ENCODE peak calls at places on chromosomes 13 and 19, in four cellular contexts. J is GM12878, B is K562, H is H1. R is an unnamed sample.

GRCh38 chr13:91930687-91931086 is 532.3 kb downstream of the GPC5 start:
- DNase-seq in J (no peak), H (no peak), B (no peak), R (no peak)

GRCh38 chr13:104759069-104759468 is 1692.9 kb upstream of the SLC10A2 start:
- DNase-seq in H (no peak), J (no peak), B (no peak), R (no peak)

GRCh38 chr13:106382569-106382968 is 152.9 kb downstream of the EFNB2 start:
- DNase-seq in J (no peak), H (no peak), B (no peak), R (no peak)

GRCh38 chr13:51619614-51620013 is 35.4 kb downstream of the WDFY2 start:
- DNase-seq in J (no peak), H (no peak), B (no peak), R (no peak)

GRCh38 chr13:20351279-20352022 is 119.3 kb upstream of the GJB6 start:
- DNase-seq in H (no peak), J (no peak), B (no peak), R (no peak)

GRCh38 chr19:19558636-19559035 is 20.6 kb downstream of the CILP2 start:
- DNase-seq in H (no peak), J (no peak), B (no peak), R (no peak)

GRCh38 chr13:27971236-27971645 is 2.1 kb upstream of the CDX2 start:
- DNase-seq in J (no peak), B (no peak), H (no peak), R (peak)

GRCh38 chr13:91399189-91400093 is 1.0 kb downstream of the GPC5 start:
- DNase-seq in J (no peak), B (no peak), H (no peak), R (peak)

GRCh38 chr19:3950871-3951861 is 18.3 kb downstream of the NMRK2 start:
- DNase-seq in B (peak), J (no peak), H (no peak), R (no peak)

GRCh38 chr13:20482275-20482761 is 43.3 kb downstream of the CRYL1 start:
- DNase-seq in J (no peak), B (no peak), H (no peak), R (peak)

GRCh38 chr19:54160182-54160811 is 776 bp upstream of the LENG1 start:
- DNase-seq in B (no peak), H (no peak), J (no peak), R (no peak)

GRCh38 chr13:97192166-97192565 is 30.0 kb upstream of the MBNL2 start:
- DNase-seq in J (no peak), H (no peak), B (no peak), R (no peak)

GRCh38 chr19:32876919-32877285 is 7.3 kb upstream of the SLC7A9 start:
- DNase-seq in B (no peak), H (no peak), J (no peak), R (no peak)

GRCh38 chr13:51328488-51328887 is 11.0 kb upstream of the SERPINE3 start:
- DNase-seq in J (no peak), H (peak), B (no peak), R (no peak)

GRCh38 chr13:99558570-99559180 is 57.4 kb downstream of the TM9SF2 start:
- DNase-seq in B (no peak), J (no peak), H (no peak), R (no peak)

GRCh38 chr13:23741879-23742510 is 147.2 kb downstream of the MIPEP start:
- DNase-seq in B (peak), H (peak), J (no peak), R (peak)

GRCh38 chr19:1445185-1445931 is 4.6 kb upstream of the APC2 start:
- DNase-seq in H (no peak), J (no peak), B (peak), R (peak)

GRCh38 chr19:57689750-57690149 is 8.0 kb downstream of the ZNF551 start:
- DNase-seq in H (no peak), J (no peak), B (no peak), R (no peak)

GRCh38 chr13:76009491-76009890 is 373.4 kb downstream of the LMO7 start:
- DNase-seq in B (no peak), J (no peak), H (no peak), R (no peak)

GRCh38 chr13:89066868-89067466 is 1395.8 kb downstream of the SLITRK5 start:
- DNase-seq in H (no peak), J (no peak), B (no peak), R (peak)

GRCh38 chr13:49210114-49210513 is 10.0 kb upstream of the MLNR start:
- DNase-seq in B (no peak), J (no peak), H (no peak), R (no peak)

DNA sequence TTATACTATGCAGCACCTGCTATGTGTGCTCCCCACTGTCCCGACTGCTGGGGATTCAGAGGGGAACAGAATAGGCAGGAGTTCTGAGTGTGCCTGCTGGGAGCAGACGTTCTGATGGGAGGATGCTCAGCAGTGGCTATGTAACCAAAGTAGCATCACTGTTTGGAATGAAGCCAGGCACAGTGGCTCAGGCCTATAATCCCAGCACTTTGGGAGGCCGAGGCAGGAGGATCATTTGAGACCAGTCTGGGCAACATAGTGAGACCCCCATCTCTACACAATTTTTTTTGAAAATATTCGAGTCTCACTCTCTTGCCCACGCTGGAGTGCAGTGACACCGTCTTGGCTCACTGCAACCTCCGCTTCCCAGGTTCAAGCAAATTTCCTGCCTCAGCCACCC is 6.0 kb downstream of the ATG4D start:
- DNase-seq in H (no peak), B (no peak), J (no peak), R (no peak)
- TF ChIP-seq NRF1 in H (no peak), B (no peak), J (no peak), R (no peak)

DNA sequence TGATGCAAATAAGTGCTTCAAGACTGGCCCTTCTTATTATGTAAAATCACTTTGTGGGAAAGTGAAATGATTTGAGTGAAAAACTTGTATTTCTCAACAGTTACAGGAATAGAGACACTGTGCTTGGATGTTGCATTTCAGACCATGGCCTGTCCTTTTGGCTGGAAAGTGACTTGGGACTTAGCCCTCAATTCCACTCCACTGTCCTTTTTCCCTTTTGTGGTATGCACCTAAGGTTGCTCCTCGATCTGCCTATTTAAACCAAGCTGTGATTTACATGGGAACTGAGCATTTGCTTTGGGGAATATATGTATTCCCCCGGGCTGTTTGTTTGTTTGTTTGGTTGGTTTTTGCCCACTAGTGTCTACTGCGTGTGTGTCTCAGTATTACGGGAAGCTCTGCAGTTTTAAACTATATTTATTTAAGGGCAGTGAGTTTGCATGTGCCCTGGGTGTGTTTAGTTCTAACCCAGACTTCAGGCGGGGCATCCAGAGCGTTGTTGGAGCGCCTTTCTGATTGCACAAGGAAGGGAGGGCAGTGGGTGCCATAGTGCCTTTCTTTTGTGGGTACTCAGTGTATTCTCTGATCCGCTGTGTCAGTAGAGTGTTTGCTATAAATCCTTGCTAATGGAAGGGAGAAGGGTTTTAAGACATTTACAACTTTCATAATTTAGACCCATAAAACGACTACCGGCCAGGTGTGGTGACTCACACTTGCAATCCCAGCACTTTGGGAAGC is 18.2 kb upstream of the RNF113B start:
- DNase-seq in H (no peak), J (no peak), B (no peak), R (no peak)
- TF ChIP-seq NRF1 in H (no peak), J (no peak), B (no peak), R (no peak)

GRCh38 chr19:21022996-21023395 is 2.5 kb downstream of the ZNF430 start:
- DNase-seq in B (peak), H (no peak), J (no peak), R (no peak)
- TF ChIP-seq NRF1 in B (no peak), H (no peak), J (no peak), R (no peak)

DNA sequence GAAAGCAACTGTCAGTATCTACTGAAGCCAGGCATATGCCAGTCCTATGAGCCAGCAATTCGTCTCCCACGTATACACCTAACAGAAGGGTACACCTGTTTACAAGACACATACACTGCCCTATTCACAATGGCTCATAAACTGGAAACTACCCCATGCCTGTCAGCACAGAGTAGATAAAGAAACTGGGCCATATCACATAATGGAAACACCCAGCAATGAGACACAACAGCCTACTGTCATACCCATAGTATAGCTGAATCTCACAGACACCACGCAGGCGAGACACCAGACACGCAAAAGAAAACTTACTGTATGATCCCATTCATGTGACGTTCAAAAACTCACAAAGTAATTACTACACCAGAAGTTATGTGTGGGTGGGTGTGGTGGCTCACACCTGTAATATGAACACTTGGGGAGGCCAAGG is 15.7 kb downstream of the NOSIP start:
- DNase-seq in J (no peak), B (no peak), H (no peak), R (no peak)
- TF ChIP-seq NRF1 in J (no peak), B (no peak), H (no peak), R (no peak)